ENCODE peak calls at places on chromosomes 3 and 15, in four cellular contexts. One of them, this sample, is unnamed.

GRCh38 chr3:66370179-66370578 is 130.6 kb downstream of the LRIG1 start:
- DNase-seq in glutamatergic neuron: no peak
- DNase-seq in mesothelial cell of epicardium: no peak
- DNase-seq in MM.1S: no peak
- DNase-seq in this sample: no peak

GRCh38 chr15:31200735-31201151 is 99.2 kb upstream of the TRPM1 start:
- DNase-seq in glutamatergic neuron: peak; percentile 78
- DNase-seq in mesothelial cell of epicardium: peak; percentile 60
- DNase-seq in MM.1S: peak; percentile 75
- DNase-seq in this sample: no peak

GRCh38 chr3:132596816-132597433 is at the start of gene ACKR4:
- DNase-seq in glutamatergic neuron: no peak
- DNase-seq in MM.1S: peak; percentile 15
- DNase-seq in mesothelial cell of epicardium: no peak
- DNase-seq in this sample: no peak

GRCh38 chr15:33292718-33293307 is 18.0 kb upstream of the RYR3 start:
- DNase-seq in glutamatergic neuron: peak; percentile 75
- DNase-seq in MM.1S: peak; percentile 61
- DNase-seq in mesothelial cell of epicardium: peak; percentile 48
- DNase-seq in this sample: peak; percentile 53

GRCh38 chr3:15108082-15108545 is 9.2 kb upstream of the RBSN start:
- DNase-seq in mesothelial cell of epicardium: peak; percentile 55
- DNase-seq in MM.1S: peak; percentile 77
- DNase-seq in glutamatergic neuron: peak; percentile 81
- DNase-seq in this sample: peak; percentile 87

GRCh38 chr15:36050899-36051298 is 504.9 kb upstream of the DPH6 start:
- DNase-seq in MM.1S: no peak
- DNase-seq in mesothelial cell of epicardium: no peak
- DNase-seq in glutamatergic neuron: no peak
- DNase-seq in this sample: no peak

GRCh38 chr15:87502173-87502572 is 754.4 kb downstream of the NTRK3 start:
- DNase-seq in MM.1S: no peak
- DNase-seq in mesothelial cell of epicardium: no peak
- DNase-seq in glutamatergic neuron: no peak
- DNase-seq in this sample: no peak

GRCh38 chr3:175270199-175270837 is 411.2 kb downstream of the NAALADL2 start:
- DNase-seq in mesothelial cell of epicardium: no peak
- DNase-seq in glutamatergic neuron: no peak
- DNase-seq in MM.1S: no peak
- DNase-seq in this sample: no peak

GRCh38 chr15:87326274-87326673 is 930.3 kb downstream of the NTRK3 start:
- DNase-seq in mesothelial cell of epicardium: no peak
- DNase-seq in MM.1S: no peak
- DNase-seq in glutamatergic neuron: no peak
- DNase-seq in this sample: no peak

GRCh38 chr3:39414421-39414907 is 7.9 kb downstream of the RPSA start:
- DNase-seq in mesothelial cell of epicardium: no peak
- DNase-seq in MM.1S: no peak
- DNase-seq in glutamatergic neuron: no peak
- DNase-seq in this sample: no peak

DNA sequence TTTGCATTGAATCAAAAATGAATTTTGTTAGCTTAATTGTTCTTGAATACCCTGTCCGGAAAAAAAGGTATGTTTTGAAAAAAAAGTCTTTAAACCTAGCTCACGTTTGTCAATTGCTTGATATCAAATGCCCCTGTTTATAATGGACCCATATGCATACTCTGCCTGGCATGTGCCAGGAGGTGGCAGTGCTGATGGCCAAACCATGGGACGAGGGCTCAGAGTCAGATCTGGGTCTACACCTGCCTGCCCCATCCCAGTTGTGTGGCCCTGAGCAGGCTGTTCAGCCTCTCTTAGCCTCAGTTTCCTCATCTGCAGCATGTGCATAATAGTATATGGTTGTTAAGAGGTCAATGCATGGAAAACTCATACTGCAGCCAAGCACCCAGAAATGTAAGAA is 38.8 kb downstream of the PRKCD start:
- DNase-seq in MM.1S: no peak
- DNase-seq in glutamatergic neuron: no peak
- DNase-seq in mesothelial cell of epicardium: no peak
- DNase-seq in this sample: no peak
- TF ChIP-seq CTCF in MM.1S: no peak
- TF ChIP-seq CTCF in glutamatergic neuron: no peak
- TF ChIP-seq CTCF in mesothelial cell of epicardium: no peak
- TF ChIP-seq CTCF in this sample: peak; percentile 1

GRCh38 chr15:89408512-89409183 is 74.0 kb upstream of the POLG start:
- DNase-seq in mesothelial cell of epicardium: no peak
- DNase-seq in glutamatergic neuron: no peak
- DNase-seq in MM.1S: no peak
- DNase-seq in this sample: no peak

GRCh38 chr15:89406218-89406716 is 71.6 kb upstream of the POLG start:
- DNase-seq in MM.1S: no peak
- DNase-seq in glutamatergic neuron: no peak
- DNase-seq in mesothelial cell of epicardium: no peak
- DNase-seq in this sample: no peak

GRCh38 chr15:89409184-89409992 is 74.8 kb upstream of the POLG start:
- DNase-seq in mesothelial cell of epicardium: no peak
- DNase-seq in MM.1S: no peak
- DNase-seq in glutamatergic neuron: peak; percentile 45
- DNase-seq in this sample: no peak

GRCh38 chr15:89404023-89404422 is 69.4 kb upstream of the POLG start:
- DNase-seq in MM.1S: no peak
- DNase-seq in glutamatergic neuron: no peak
- DNase-seq in mesothelial cell of epicardium: no peak
- DNase-seq in this sample: no peak

GRCh38 chr15:89406756-89407650 is 72.4 kb upstream of the POLG start:
- DNase-seq in glutamatergic neuron: peak; percentile 44
- DNase-seq in MM.1S: no peak
- DNase-seq in mesothelial cell of epicardium: no peak
- DNase-seq in this sample: no peak
- TF ChIP-seq CTCF in glutamatergic neuron: peak; percentile 19
- TF ChIP-seq CTCF in MM.1S: no peak
- TF ChIP-seq CTCF in mesothelial cell of epicardium: no peak
- TF ChIP-seq CTCF in this sample: no peak

GRCh38 chr15:90895571-90896117 is 7.5 kb upstream of the MAN2A2 start:
- DNase-seq in mesothelial cell of epicardium: no peak
- DNase-seq in MM.1S: no peak
- DNase-seq in glutamatergic neuron: peak; percentile 46
- DNase-seq in this sample: no peak

GRCh38 chr15:90891346-90891949 is 7.1 kb downstream of the FES start:
- DNase-seq in MM.1S: no peak
- DNase-seq in glutamatergic neuron: no peak
- DNase-seq in mesothelial cell of epicardium: no peak
- DNase-seq in this sample: no peak

GRCh38 chr15:90892023-90892422 is 7.7 kb downstream of the FES start:
- DNase-seq in MM.1S: no peak
- DNase-seq in mesothelial cell of epicardium: no peak
- DNase-seq in glutamatergic neuron: no peak
- DNase-seq in this sample: no peak

GRCh38 chr15:90892498-90893174 is 8.3 kb downstream of the FES start:
- DNase-seq in mesothelial cell of epicardium: no peak
- DNase-seq in MM.1S: no peak
- DNase-seq in glutamatergic neuron: no peak
- DNase-seq in this sample: no peak

DNA sequence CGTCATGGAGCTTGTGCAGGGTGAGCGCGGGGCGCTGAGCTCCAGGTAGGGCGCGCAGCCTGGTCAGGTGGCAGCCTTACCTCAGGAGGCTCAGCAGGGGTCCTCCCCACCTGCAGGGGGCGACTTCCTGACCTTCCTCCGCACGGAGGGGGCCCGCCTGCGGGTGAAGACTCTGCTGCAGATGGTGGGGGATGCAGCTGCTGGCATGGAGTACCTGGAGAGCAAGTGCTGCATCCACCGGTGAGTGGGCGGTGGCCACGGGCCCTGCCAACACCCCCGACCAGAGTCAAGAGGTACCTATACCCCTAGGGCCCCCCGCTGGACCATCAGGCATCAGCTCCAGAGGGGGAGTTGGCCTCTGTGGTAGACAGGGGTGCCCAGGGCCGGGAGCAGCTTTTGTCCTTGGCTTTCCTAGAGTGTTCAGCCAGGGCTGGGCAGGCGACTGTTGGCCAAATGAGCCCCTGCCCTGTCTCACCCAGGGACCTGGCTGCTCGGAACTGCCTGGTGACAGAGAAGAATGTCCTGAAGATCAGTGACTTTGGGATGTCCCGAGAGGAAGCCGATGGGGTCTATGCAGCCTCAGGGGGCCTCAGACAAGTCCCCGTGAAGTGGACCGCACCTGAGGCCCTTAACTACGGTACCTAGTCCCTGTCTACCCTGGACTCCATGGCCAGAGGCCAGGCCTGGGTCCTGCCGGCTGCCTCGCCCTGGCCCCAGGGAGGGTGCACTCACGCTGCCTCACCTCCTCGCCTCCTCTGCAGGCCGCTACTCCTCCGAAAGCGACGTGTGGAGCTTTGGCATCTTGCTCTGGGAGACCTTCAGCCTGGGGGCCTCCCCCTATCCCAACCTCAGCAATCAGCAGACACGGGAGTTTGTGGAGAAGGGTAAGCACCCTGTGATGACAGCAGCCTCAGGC is 9.1 kb downstream of the FES start:
- DNase-seq in mesothelial cell of epicardium: no peak
- DNase-seq in glutamatergic neuron: no peak
- DNase-seq in MM.1S: no peak
- DNase-seq in this sample: no peak
- TF ChIP-seq CTCF in mesothelial cell of epicardium: no peak
- TF ChIP-seq CTCF in glutamatergic neuron: no peak
- TF ChIP-seq CTCF in MM.1S: peak; percentile 23
- TF ChIP-seq CTCF in this sample: peak; percentile 20

GRCh38 chr3:177521305-177521704 is 324.0 kb upstream of the TBL1XR1 start:
- DNase-seq in mesothelial cell of epicardium: peak; percentile 41
- DNase-seq in glutamatergic neuron: no peak
- DNase-seq in MM.1S: no peak
- DNase-seq in this sample: no peak
- TF ChIP-seq CTCF in mesothelial cell of epicardium: no peak
- TF ChIP-seq CTCF in glutamatergic neuron: no peak
- TF ChIP-seq CTCF in MM.1S: no peak
- TF ChIP-seq CTCF in this sample: no peak

GRCh38 chr3:179563298-179563934 is 690 bp downstream of the ACTL6A start:
- DNase-seq in mesothelial cell of epicardium: peak; percentile 37
- DNase-seq in MM.1S: peak; percentile 89
- DNase-seq in glutamatergic neuron: peak; percentile 68
- DNase-seq in this sample: peak; percentile 70
- TF ChIP-seq CTCF in mesothelial cell of epicardium: peak; percentile 33
- TF ChIP-seq CTCF in MM.1S: peak; percentile 61
- TF ChIP-seq CTCF in glutamatergic neuron: peak; percentile 65
- TF ChIP-seq CTCF in this sample: no peak

DNA sequence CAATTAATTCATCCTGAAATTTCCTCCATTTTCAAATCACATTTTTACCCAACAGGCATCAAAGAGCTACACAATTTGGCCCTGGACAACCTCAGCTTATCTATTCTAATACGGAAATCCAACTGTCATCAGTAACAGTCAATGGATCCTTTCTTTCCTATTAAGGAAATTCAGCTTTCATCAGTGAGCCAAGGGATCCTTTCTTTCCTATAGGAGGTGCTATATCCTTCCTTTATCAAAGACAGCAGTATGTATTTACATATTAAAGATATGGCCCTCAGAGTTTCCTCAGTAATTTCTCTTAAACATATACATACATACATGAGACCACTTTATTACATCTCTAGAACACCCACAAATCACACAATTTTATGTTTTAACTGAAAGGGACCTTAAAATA is 10.1 kb downstream of the DHX36 start:
- DNase-seq in MM.1S: no peak
- DNase-seq in mesothelial cell of epicardium: no peak
- DNase-seq in glutamatergic neuron: no peak
- DNase-seq in this sample: no peak
- TF ChIP-seq CTCF in MM.1S: peak; percentile 14
- TF ChIP-seq CTCF in mesothelial cell of epicardium: no peak
- TF ChIP-seq CTCF in glutamatergic neuron: no peak
- TF ChIP-seq CTCF in this sample: no peak

DNA sequence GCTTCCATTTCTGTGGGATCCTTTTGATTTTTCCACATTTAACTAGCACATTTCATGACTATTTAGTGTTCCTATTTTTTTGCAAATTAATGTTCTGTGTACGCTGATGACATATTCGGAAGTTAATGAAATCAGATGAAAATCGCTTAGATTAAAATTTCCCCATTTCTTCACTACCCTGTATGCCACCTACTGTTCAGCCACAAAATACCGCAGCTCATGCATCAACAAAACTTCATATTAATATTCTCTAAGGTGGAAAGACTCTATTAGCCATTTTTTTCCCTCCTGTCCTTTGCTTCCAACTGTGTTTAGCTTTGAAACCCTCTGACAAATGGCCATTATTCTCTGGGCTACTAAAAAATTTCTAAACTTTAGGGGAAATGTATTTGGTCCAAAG is 300.6 kb downstream of the MECOM start:
- DNase-seq in mesothelial cell of epicardium: no peak
- DNase-seq in glutamatergic neuron: no peak
- DNase-seq in MM.1S: no peak
- DNase-seq in this sample: no peak
- TF ChIP-seq CTCF in mesothelial cell of epicardium: no peak
- TF ChIP-seq CTCF in glutamatergic neuron: no peak
- TF ChIP-seq CTCF in MM.1S: peak; percentile 5
- TF ChIP-seq CTCF in this sample: no peak

DNA sequence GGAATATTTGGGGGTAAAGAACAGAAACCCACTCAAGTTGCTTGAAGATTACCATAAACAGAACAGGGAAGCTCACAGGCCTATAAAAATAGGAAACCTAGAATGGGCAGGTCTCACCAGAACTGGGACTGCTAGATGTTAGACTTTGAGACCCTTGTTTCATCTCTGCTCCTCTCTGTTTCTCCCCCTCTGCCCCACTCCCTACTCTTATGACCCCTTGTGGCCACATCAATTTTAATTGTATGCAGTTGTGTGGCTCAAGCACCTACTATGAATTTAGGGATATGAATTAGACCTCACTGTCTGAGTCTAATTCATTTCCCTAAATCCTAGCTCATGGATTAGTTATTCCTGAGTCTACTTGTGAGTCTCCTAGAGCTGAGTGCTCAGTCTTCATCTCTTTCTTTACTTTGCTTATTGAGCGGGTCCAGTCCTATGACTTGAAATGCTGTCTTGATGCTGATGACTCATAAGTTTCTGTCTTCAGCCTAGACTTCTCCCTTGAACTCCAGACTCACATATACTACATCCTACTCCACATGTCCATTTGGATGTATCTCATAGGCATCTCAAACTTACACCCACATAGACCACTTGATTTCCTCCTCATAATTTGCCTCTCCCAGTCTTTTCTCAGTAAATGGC is 78.7 kb downstream of the ITPR1 start:
- DNase-seq in mesothelial cell of epicardium: no peak
- DNase-seq in glutamatergic neuron: no peak
- DNase-seq in MM.1S: no peak
- DNase-seq in this sample: no peak
- TF ChIP-seq CTCF in mesothelial cell of epicardium: no peak
- TF ChIP-seq CTCF in glutamatergic neuron: no peak
- TF ChIP-seq CTCF in MM.1S: no peak
- TF ChIP-seq CTCF in this sample: peak; percentile 12